ENCODE peak calls at places on chromosomes 4 and X, in five cellular contexts. F is GM19239, D is GM23248, Q is GF-D8, A is NCI-H1694. M is an unnamed sample.

GRCh38 chr4:26491449-26492170 is 1.3 kb upstream of the CCKAR start:
- DNase-seq in D (no peak), Q (no peak), F (no peak), A (no peak), M (no peak)

GRCh38 chrX:97039363-97040029 is 155.8 kb downstream of the RPA4 start:
- DNase-seq in A (no peak), D (peak), Q (no peak), F (peak), M (no peak)

GRCh38 chr4:89296871-89297270 is 10.7 kb downstream of the GPRIN3 start:
- DNase-seq in A (no peak), Q (no peak), F (no peak), D (no peak), M (no peak)

GRCh38 chrX:79361192-79361870 is 5.8 kb downstream of the ITM2A start:
- DNase-seq in A (no peak), D (no peak), F (no peak), Q (no peak), M (no peak)

GRCh38 chrX:147803948-147804347 is 107.8 kb upstream of the FMR1 start:
- DNase-seq in A (peak), F (peak), D (peak), Q (no peak), M (no peak)

GRCh38 chr4:78184584-78184983 is 127.5 kb downstream of the FRAS1 start:
- DNase-seq in F (no peak), A (no peak), D (no peak), Q (no peak), M (no peak)

GRCh38 chrX:57380026-57380796 is 93.7 kb downstream of the FAAH2 start:
- DNase-seq in Q (no peak), A (no peak), F (no peak), D (no peak), M (no peak)

GRCh38 chr4:81631958-81632439 is 160.3 kb upstream of the RASGEF1B start:
- DNase-seq in Q (no peak), A (no peak), D (peak), F (no peak), M (no peak)

GRCh38 chrX:109845996-109846395 is 112.9 kb upstream of the ACSL4 start:
- DNase-seq in F (no peak), Q (no peak), D (no peak), A (no peak), M (no peak)

GRCh38 chrX:153897899-153898298 is 6.6 kb upstream of the AVPR2 start:
- DNase-seq in Q (no peak), A (peak), F (no peak), D (no peak), M (no peak)

M was measured in GM18507.